ENCODE peak calls at places on chromosomes 3 and 15, in four cellular contexts. One of them, this sample, is unnamed.

GRCh38 chr15:77010312-77010686 is 15.4 kb downstream of the PSTPIP1 start:
- DNase-seq in CD4-positive, alpha-beta T cell: no peak
- DNase-seq in HL-60: no peak
- DNase-seq in CD8-positive, alpha-beta T cell: peak
- DNase-seq in this sample: no peak

GRCh38 chr15:29859981-29860745 is 37.9 kb upstream of the TJP1 start:
- DNase-seq in HL-60: no peak
- DNase-seq in CD4-positive, alpha-beta T cell: no peak
- DNase-seq in CD8-positive, alpha-beta T cell: no peak
- DNase-seq in this sample: no peak

GRCh38 chr15:50077655-50078054 is 41.4 kb downstream of the ATP8B4 start:
- DNase-seq in HL-60: no peak
- DNase-seq in CD8-positive, alpha-beta T cell: no peak
- DNase-seq in CD4-positive, alpha-beta T cell: no peak
- DNase-seq in this sample: no peak

GRCh38 chr3:100737334-100737733 is 28.0 kb downstream of the TFG start:
- DNase-seq in CD4-positive, alpha-beta T cell: no peak
- DNase-seq in CD8-positive, alpha-beta T cell: no peak
- DNase-seq in HL-60: no peak
- DNase-seq in this sample: no peak

GRCh38 chr15:29107291-29107890 is 162.2 kb downstream of the NSMCE3 start:
- DNase-seq in CD8-positive, alpha-beta T cell: peak
- DNase-seq in HL-60: no peak
- DNase-seq in CD4-positive, alpha-beta T cell: peak
- DNase-seq in this sample: no peak

GRCh38 chr3:55649554-55649953 is 162.4 kb upstream of the WNT5A start:
- DNase-seq in CD4-positive, alpha-beta T cell: no peak
- DNase-seq in HL-60: no peak
- DNase-seq in CD8-positive, alpha-beta T cell: no peak
- DNase-seq in this sample: no peak

GRCh38 chr3:128317698-128318231 is 148.9 kb downstream of the DNAJB8 start:
- DNase-seq in HL-60: no peak
- DNase-seq in CD8-positive, alpha-beta T cell: no peak
- DNase-seq in CD4-positive, alpha-beta T cell: no peak
- DNase-seq in this sample: peak

GRCh38 chr3:58470363-58471024 is 21.4 kb upstream of the KCTD6 start:
- DNase-seq in CD4-positive, alpha-beta T cell: no peak
- DNase-seq in HL-60: no peak
- DNase-seq in CD8-positive, alpha-beta T cell: no peak
- DNase-seq in this sample: no peak

GRCh38 chr15:74958320-74958907 is 1.8 kb upstream of the RPP25 start:
- DNase-seq in CD8-positive, alpha-beta T cell: no peak
- DNase-seq in HL-60: no peak
- DNase-seq in CD4-positive, alpha-beta T cell: no peak
- DNase-seq in this sample: no peak

GRCh38 chr3:171867976-171868375 is 24.8 kb downstream of the TMEM212 start:
- DNase-seq in CD8-positive, alpha-beta T cell: no peak
- DNase-seq in HL-60: peak
- DNase-seq in CD4-positive, alpha-beta T cell: no peak
- DNase-seq in this sample: no peak

GRCh38 chr3:143601738-143602480 is 246.4 kb downstream of the SLC9A9 start:
- DNase-seq in CD8-positive, alpha-beta T cell: no peak
- DNase-seq in HL-60: no peak
- DNase-seq in CD4-positive, alpha-beta T cell: no peak
- DNase-seq in this sample: no peak

GRCh38 chr3:114770874-114771273 is 376.2 kb downstream of the ZBTB20 start:
- DNase-seq in CD4-positive, alpha-beta T cell: no peak
- DNase-seq in HL-60: peak
- DNase-seq in CD8-positive, alpha-beta T cell: no peak
- DNase-seq in this sample: no peak

GRCh38 chr15:71951134-71951533 is 140.8 kb downstream of the NR2E3 start:
- DNase-seq in HL-60: no peak
- DNase-seq in CD8-positive, alpha-beta T cell: no peak
- DNase-seq in CD4-positive, alpha-beta T cell: no peak
- DNase-seq in this sample: no peak

GRCh38 chr3:41334426-41334825 is 135.1 kb downstream of the CTNNB1 start:
- DNase-seq in CD8-positive, alpha-beta T cell: no peak
- DNase-seq in HL-60: no peak
- DNase-seq in CD4-positive, alpha-beta T cell: no peak
- DNase-seq in this sample: no peak